ENCODE peak calls at places on chromosomes 2 and 18, in ten cellular contexts. S is mammary epithelial cell, T is pancreas, M is astrocyte of the spinal cord, D is GM23338, H is AG09319, F is HCT116, O is right lobe of liver, Z is psoas muscle, C is AG10803. N is an unnamed sample.

GRCh38 chr18:50816767-50817166 is 3.0 kb downstream of the MRO start:
- DNase-seq in D (peak), T (no peak), Z (no peak), F (no peak), H (no peak), S (no peak), C (no peak), O (no peak), M (peak), N (no peak)

GRCh38 chr2:158745067-158745865 is 49.9 kb upstream of the DAPL1 start:
- DNase-seq in S (peak), D (peak), O (peak), M (peak), T (peak), C (peak), H (peak), F (peak), Z (no peak), N (no peak)

GRCh38 chr18:51323941-51324340 is 126.5 kb upstream of the MEX3C start:
- DNase-seq in S (no peak), H (no peak), T (no peak), C (no peak), O (no peak), F (no peak), Z (no peak), M (no peak), D (no peak), N (no peak)

GRCh38 chr2:64622443-64623231 is 31.1 kb downstream of the SERTAD2 start:
- DNase-seq in M (peak), O (no peak), F (no peak), C (no peak), T (no peak), H (no peak), Z (no peak), S (no peak), D (peak), N (no peak)

GRCh38 chr2:79717364-79718007 is 204.6 kb downstream of the CTNNA2 start:
- DNase-seq in C (peak), Z (peak), T (no peak), O (no peak), H (peak), D (peak), M (peak), S (no peak), F (no peak), N (no peak)

GRCh38 chr18:36316246-36316645 is 18.7 kb downstream of the FHOD3 start:
- DNase-seq in Z (no peak), H (no peak), O (no peak), C (no peak), T (no peak), S (no peak), M (no peak), F (no peak), D (no peak), N (no peak)

GRCh38 chr2:63654959-63655358 is 66.2 kb downstream of the MDH1 start:
- DNase-seq in C (peak), M (peak), F (no peak), T (no peak), S (peak), H (no peak), D (no peak), O (no peak), Z (no peak), N (no peak)

GRCh38 chr2:171706152-171706803 is 19.0 kb downstream of the DYNC1I2 start:
- DNase-seq in M (peak), F (no peak), T (no peak), O (no peak), S (peak), H (no peak), D (no peak), Z (no peak), C (peak), N (no peak)

GRCh38 chr2:225124311-225124832 is 82.1 kb upstream of the DOCK10 start:
- DNase-seq in D (no peak), T (no peak), O (no peak), H (no peak), M (no peak), F (no peak), S (no peak), Z (no peak), C (no peak), N (no peak)

DNA sequence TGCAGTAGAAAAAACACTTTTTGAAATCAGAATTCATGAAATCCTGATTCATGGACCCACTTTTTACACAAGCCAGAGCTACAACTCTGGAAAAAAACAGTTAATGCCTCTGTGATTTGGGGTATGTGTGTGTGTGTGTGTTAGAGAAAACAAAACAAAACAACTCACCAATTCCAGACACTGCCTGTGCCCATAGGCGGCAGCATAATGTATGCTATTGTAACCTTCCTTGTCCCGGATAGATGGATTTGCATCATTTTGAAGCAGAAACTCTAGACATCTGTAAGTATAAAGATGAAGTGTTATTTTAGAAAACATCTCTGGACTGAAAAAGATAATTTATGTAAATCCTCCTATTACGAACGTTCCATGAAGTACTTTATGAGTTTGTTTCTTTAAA is 152.0 kb upstream of the PGAP1 start:
- DNase-seq in T (no peak), C (no peak), F (no peak), O (no peak), S (no peak), D (no peak), Z (no peak), M (no peak), H (no peak), N (no peak)
- TF ChIP-seq CTCF in T (no peak), C (no peak), F (no peak), O (no peak), S (no peak), D (no peak), Z (no peak), M (no peak), H (no peak), N (no peak)

GRCh38 chr2:231412616-231412963 is 17.1 kb downstream of the B3GNT7 start:
- DNase-seq in F (no peak), M (no peak), D (no peak), T (no peak), Z (no peak), S (no peak), O (no peak), H (no peak), C (no peak), N (no peak)
- TF ChIP-seq CTCF in F (no peak), M (no peak), D (no peak), T (no peak), Z (no peak), S (no peak), O (no peak), H (no peak), C (no peak), N (no peak)

GRCh38 chr18:7094432-7094831 is 23.2 kb downstream of the LAMA1 start:
- DNase-seq in Z (no peak), S (no peak), O (no peak), F (no peak), T (no peak), D (no peak), M (no peak), H (no peak), C (no peak), N (no peak)

GRCh38 chr18:7089369-7089768 is 28.2 kb downstream of the LAMA1 start:
- DNase-seq in C (no peak), T (no peak), S (no peak), O (no peak), F (no peak), H (no peak), M (no peak), Z (no peak), D (no peak), N (no peak)

DNA sequence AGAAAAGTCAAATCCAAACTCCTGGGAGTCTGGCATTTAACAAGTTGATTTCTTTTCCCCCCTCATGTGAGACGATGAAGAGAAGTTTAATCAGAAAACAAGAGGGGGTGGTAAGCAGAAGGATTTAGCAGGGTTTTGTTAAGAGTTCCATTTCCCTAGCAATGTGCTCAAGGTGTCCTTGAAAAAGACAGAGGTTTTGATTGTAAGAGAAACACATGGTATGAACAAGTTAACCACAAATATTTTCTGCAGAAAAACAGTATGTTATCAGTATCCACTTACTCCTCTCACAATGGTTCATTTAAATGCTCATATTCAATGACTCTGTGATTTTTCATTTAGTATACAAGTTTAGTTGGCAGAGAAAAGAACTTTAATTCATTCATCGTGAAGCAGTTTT is 26.8 kb downstream of the LAMA1 start:
- DNase-seq in S (no peak), Z (no peak), D (no peak), M (peak), H (no peak), F (no peak), O (no peak), C (peak), T (no peak), N (no peak)
- TF ChIP-seq CTCF in S (no peak), Z (no peak), D (no peak), M (no peak), H (no peak), F (no peak), O (no peak), C (no peak), T (no peak), N (no peak)

DNA sequence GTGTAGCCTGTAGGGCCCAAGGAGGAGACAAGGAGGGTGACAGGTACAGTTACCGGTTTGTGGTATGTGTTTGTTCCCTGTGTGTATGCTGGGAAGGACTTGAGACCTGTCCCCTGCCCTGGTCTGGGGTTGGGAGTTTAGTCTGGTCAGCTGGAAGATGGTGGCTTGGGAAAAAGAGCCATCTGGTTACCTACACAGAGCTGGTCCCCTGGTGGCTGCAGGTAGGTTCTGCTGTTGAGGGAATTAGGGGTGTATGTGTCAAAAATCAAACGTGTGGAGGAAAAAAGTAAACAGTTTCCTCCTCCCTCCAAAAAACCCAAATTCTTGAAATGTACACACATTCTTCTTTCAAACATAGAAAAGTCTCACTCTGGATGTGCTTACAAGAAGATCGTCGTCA is 24.3 kb downstream of the PTMA start:
- DNase-seq in S (no peak), M (no peak), F (no peak), O (no peak), D (peak), H (no peak), C (no peak), Z (no peak), T (no peak), N (no peak)
- TF ChIP-seq CTCF in S (peak), M (no peak), F (no peak), O (no peak), D (peak), H (no peak), C (no peak), Z (no peak), T (no peak), N (no peak)

GRCh38 chr2:127697482-127698180 is 3.7 kb upstream of the SFT2D3 start:
- DNase-seq in M (no peak), O (no peak), D (no peak), F (no peak), T (no peak), Z (no peak), S (no peak), H (no peak), C (no peak), N (no peak)

GRCh38 chr2:127700527-127701192 is 637 bp upstream of the SFT2D3 start:
- DNase-seq in F (peak), S (no peak), C (no peak), D (peak), Z (peak), O (peak), M (no peak), T (no peak), H (no peak), N (peak)

GRCh38 chr2:127694986-127695385 is 6.3 kb upstream of the SFT2D3 start:
- DNase-seq in T (no peak), F (no peak), S (no peak), D (no peak), H (no peak), Z (peak), M (no peak), O (no peak), C (no peak), N (no peak)

GRCh38 chr2:127698553-127699355 is 2.5 kb upstream of the SFT2D3 start:
- DNase-seq in F (no peak), S (no peak), Z (no peak), O (no peak), H (no peak), M (no peak), D (no peak), C (no peak), T (no peak), N (no peak)

GRCh38 chr2:127695491-127696472 is 5.5 kb upstream of the SFT2D3 start:
- DNase-seq in Z (peak), S (peak), T (no peak), F (peak), H (no peak), O (no peak), M (peak), D (peak), C (peak), N (no peak)
- TF ChIP-seq CTCF in Z (peak), S (no peak), T (no peak), F (peak), H (peak), O (peak), M (peak), D (peak), C (peak), N (no peak)

GRCh38 chr18:76098728-76099514 is 396.1 kb downstream of the ZNF516 start:
- DNase-seq in Z (no peak), T (no peak), O (no peak), H (no peak), S (no peak), M (no peak), F (no peak), C (no peak), D (no peak), N (no peak)

DNA sequence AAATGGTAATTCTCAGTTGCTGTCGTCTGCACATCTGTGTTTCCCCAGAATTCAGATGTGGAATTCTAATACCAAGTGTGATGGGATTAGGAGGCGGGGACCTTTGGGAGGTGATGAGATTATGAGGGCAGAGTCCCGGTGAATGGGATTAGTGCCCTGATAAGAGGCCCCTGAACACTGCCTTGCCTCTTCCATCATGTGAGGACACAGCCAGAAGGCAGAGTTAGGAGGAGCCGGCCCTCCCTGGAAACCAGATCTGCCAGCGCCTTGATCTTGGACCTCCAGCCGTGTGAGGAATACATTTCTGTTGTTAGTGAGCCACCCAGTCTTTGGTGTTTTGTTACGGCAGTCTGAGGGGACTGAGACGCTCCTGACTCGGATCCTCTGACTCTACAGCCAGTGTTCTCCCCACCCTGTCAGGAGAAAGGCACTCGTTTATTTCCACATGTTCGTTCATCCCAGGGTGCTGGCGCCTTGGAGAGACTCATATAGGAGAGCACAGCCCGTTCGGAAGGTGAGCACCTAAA is 395.0 kb downstream of the ZNF516 start:
- DNase-seq in D (peak), O (no peak), H (no peak), T (no peak), S (no peak), Z (no peak), C (no peak), F (no peak), M (no peak), N (no peak)
- TF ChIP-seq CTCF in D (no peak), O (no peak), H (no peak), T (no peak), S (no peak), Z (no peak), C (no peak), F (no peak), M (no peak), N (no peak)

N was measured in mucosa of descending colon.